ENCODE peak calls at places on chromosome 11, in seven cellular contexts. K is upper lobe of right lung, E is endodermal cell, I is tibial artery, T is fibroblast of lung, H is heart left ventricle, J is psoas muscle. D is an unnamed sample. For H3K9me3, the result is how much of the 10 kb centered on the place peaks cover.

GRCh38 chr11:20207781-20208621 is 47.7 kb upstream of the DBX1 start:
- DNase-seq in E (peak), H (no peak), K (peak), T (peak), J (no peak), I (no peak), D (no peak)

GRCh38 chr11:11580831-11581492 is 40.8 kb downstream of the GALNT18 start:
- DNase-seq in I (no peak), H (peak), T (no peak), K (no peak), E (peak), J (no peak), D (no peak)

GRCh38 chr11:60394666-60395343 is 1.5 kb upstream of the MS4A14 start:
- DNase-seq in E (no peak), T (no peak), H (no peak), I (no peak), K (no peak), J (no peak), D (no peak)

GRCh38 chr11:84249344-84250135 is 963.4 kb upstream of the CCDC90B start:
- DNase-seq in K (no peak), I (no peak), H (no peak), T (peak), J (no peak), E (no peak), D (no peak)

GRCh38 chr11:59680287-59681154 is 11.7 kb upstream of the PATL1 start:
- DNase-seq in I (peak), K (peak), T (peak), J (peak), H (peak), E (peak), D (peak)

GRCh38 chr11:87368876-87369480 is 331.2 kb downstream of the TMEM135 start:
- DNase-seq in J (no peak), I (no peak), T (no peak), H (peak), K (no peak), E (no peak), D (no peak)

GRCh38 chr11:15969281-15969680 is 387.1 kb downstream of the SOX6 start:
- DNase-seq in I (peak), T (peak), E (peak), K (no peak), J (peak), H (peak), D (peak)

GRCh38 chr11:57641011-57641410 is 8.7 kb downstream of the YPEL4 start:
- DNase-seq in J (no peak), I (no peak), K (no peak), T (no peak), H (no peak), E (peak), D (no peak)

GRCh38 chr11:47451436-47451835 is 2.5 kb upstream of the RAPSN start:
- DNase-seq in J (no peak), E (no peak), T (no peak), K (no peak), I (no peak), H (no peak), D (no peak)

GRCh38 chr11:56412396-56412795 is at the start of gene OR5AL1:
- DNase-seq in K (no peak), I (no peak), T (no peak), E (no peak), H (no peak), J (no peak), D (no peak)

GRCh38 chr11:102286292-102286691 is 31.0 kb upstream of the BIRC3 start:
- DNase-seq in I (no peak), E (no peak), H (no peak), K (no peak), T (no peak), J (no peak), D (no peak)

GRCh38 chr11:78432058-78432515 is 14.5 kb upstream of the GAB2 start:
- DNase-seq in H (no peak), J (no peak), T (peak), K (no peak), E (peak), I (no peak), D (no peak)

GRCh38 chr11:83007477-83007876 is 64.2 kb downstream of the RAB30 start:
- DNase-seq in K (no peak), H (no peak), I (no peak), E (no peak), T (no peak), J (no peak), D (no peak)

GRCh38 chr11:45374130-45374529 is 88.0 kb upstream of the SYT13 start:
- DNase-seq in H (no peak), K (no peak), T (no peak), J (no peak), E (no peak), I (no peak), D (no peak)

GRCh38 chr11:31799036-31799793 is 11.9 kb downstream of the PAX6 start:
- DNase-seq in I (no peak), K (no peak), T (no peak), H (no peak), J (no peak), E (peak), D (no peak)

GRCh38 chr11:128624269-128625170 is 37.2 kb upstream of the ETS1 start:
- DNase-seq in E (peak), J (peak), H (no peak), T (no peak), K (no peak), I (no peak), D (no peak)

GRCh38 chr11:13875643-13876042 is 86.9 kb upstream of the SPON1 start:
- DNase-seq in I (no peak), E (no peak), K (no peak), J (no peak), H (no peak), T (no peak), D (no peak)

GRCh38 chr11:77502501-77502900 is 28.6 kb upstream of the PAK1 start:
- DNase-seq in H (no peak), J (no peak), I (no peak), T (no peak), E (no peak), K (no peak), D (no peak)

GRCh38 chr11:59957094-59957493 is 6.7 kb upstream of the OOSP4A start:
- DNase-seq in T (no peak), H (no peak), E (no peak), K (no peak), J (no peak), I (no peak), D (no peak)

GRCh38 chr11:114348200-114349191 is 51.8 kb downstream of the C11orf71 start:
- DNase-seq in K (no peak), E (peak), I (peak), J (no peak), T (peak), H (peak), D (peak)

GRCh38 chr11:60991457-60991856 is 20.0 kb downstream of the CD6 start:
- DNase-seq in T (no peak), K (no peak), E (no peak), I (no peak), J (no peak), H (no peak), D (no peak)

GRCh38 chr11:98732947-98733346 is 287.8 kb upstream of the CNTN5 start:
- DNase-seq in E (no peak), T (no peak), K (no peak), I (no peak), H (no peak), J (no peak), D (no peak)

GRCh38 chr11:120931057-120931779 is 92.7 kb upstream of the TBCEL start:
- DNase-seq in I (no peak), K (no peak), H (no peak), E (peak), T (no peak), J (no peak), D (no peak)

GRCh38 chr11:65786008-65786785 is 666 bp upstream of the OVOL1 start:
- DNase-seq in J (peak), K (peak), H (no peak), T (no peak), I (no peak), E (peak), D (no peak)

GRCh38 chr11:26947904-26948639 is 45.8 kb upstream of the FIBIN start:
- DNase-seq in E (no peak), T (no peak), I (no peak), K (no peak), J (no peak), H (no peak), D (no peak)

GRCh38 chr11:126347751-126348628 is 7.5 kb upstream of the ST3GAL4 start:
- DNase-seq in E (no peak), J (no peak), K (no peak), H (no peak), T (no peak), I (no peak), D (no peak)

GRCh38 chr11:126345283-126345682 is 10.2 kb upstream of the ST3GAL4 start:
- DNase-seq in H (no peak), I (no peak), J (no peak), K (no peak), E (no peak), T (no peak), D (no peak)

GRCh38 chr11:126344291-126344970 is 11.1 kb upstream of the ST3GAL4 start:
- DNase-seq in I (no peak), K (no peak), E (no peak), H (no peak), T (no peak), J (peak), D (no peak)

GRCh38 chr11:126346586-126346940 is 8.9 kb upstream of the ST3GAL4 start:
- DNase-seq in H (no peak), J (no peak), E (no peak), K (no peak), T (no peak), I (no peak), D (no peak)

GRCh38 chr11:126345759-126346585 is 9.5 kb upstream of the ST3GAL4 start:
- DNase-seq in I (peak), H (no peak), K (no peak), T (peak), E (peak), J (peak), D (no peak)
- H3K27ac ChIP-seq in I (peak), H (peak), K (peak), T (peak), E (peak), J (peak), D (peak)

DNA sequence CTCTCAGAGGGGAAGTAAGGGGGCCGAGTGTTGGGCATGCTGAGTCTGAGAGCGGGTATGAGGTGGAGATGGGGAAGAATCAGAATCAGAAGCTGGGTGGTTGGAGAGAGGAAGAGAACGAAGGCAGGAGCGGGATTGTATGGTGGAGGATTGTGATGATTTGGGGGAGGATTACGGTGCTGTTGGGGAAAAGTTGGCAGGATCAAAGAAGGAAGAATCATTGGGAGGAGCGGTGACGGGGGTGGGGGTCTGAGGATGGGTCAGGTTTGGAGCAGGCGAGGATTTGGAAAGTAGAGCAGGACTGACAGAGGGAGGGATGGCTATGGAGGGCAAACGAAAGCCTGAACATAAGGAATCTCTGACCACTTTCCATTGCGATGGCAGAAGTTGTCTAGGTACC is 22.1 kb downstream of the ZNF195 start:
- DNase-seq in I (no peak), H (no peak), T (no peak), E (no peak), J (no peak), K (no peak), D (no peak)
- H3K9me3 ChIP-seq in I (under half), H (half or more), T (under half), E (half or more), J (half or more), K (half or more), D (half or more)

DNA sequence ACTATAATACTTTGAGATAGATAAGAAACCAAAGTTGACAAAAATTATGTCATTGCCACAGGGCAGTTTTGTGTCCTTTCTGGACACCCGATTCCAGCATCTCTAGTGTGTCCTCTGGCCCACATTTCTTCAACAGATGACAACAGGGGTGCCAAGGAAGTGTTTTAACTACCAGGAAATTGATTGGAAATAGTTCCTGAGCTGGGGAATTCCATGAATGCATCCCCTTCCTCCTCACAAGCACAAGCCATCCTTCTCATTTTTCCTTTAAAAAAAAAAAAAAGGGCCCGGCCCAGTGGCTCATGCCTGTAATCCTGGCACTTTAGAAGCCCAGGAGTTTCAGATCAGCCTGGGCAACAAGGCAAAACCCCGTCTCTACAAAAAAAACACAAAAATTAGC is 690 bp upstream of the B3GAT3 start:
- DNase-seq in I (no peak), E (no peak), K (no peak), H (no peak), T (no peak), J (no peak), D (no peak)
- H3K4me3 ChIP-seq in I (peak), E (peak), K (peak), H (peak), T (peak), J (peak), D (peak)

GRCh38 chr11:1760351-1761109 is 3.2 kb downstream of the CTSD start:
- DNase-seq in T (peak), I (peak), H (peak), J (peak), E (no peak), K (peak), D (no peak)
- H3K27ac ChIP-seq in T (peak), I (peak), H (peak), J (peak), E (no peak), K (peak), D (no peak)